ENCODE peak calls at places on chromosome 17, in ten cellular contexts. I is hepatocyte, V is lower leg skin, J is progenitor cell of endocrine pancreas, E is B cell, L is dorsolateral prefrontal cortex, H is mucosa of descending colon, A is MM.1S, C is breast epithelium, W is right atrium auricular region. X is an unnamed sample.

GRCh38 chr17:71413935-71414334 is 706.9 kb upstream of the SOX9 start:
- DNase-seq in I (no peak), V (no peak), J (no peak), E (no peak), L (no peak), H (no peak), A (no peak), C (no peak), W (no peak), X (no peak)

GRCh38 chr17:63189930-63190329 is 223.9 kb downstream of the TANC2 start:
- DNase-seq in I (no peak), V (no peak), J (no peak), E (no peak), L (no peak), H (no peak), A (no peak), C (no peak), W (no peak), X (no peak)

GRCh38 chr17:41223821-41224220 is 2.6 kb upstream of the KRTAP9-2 start:
- DNase-seq in I (no peak), V (no peak), J (no peak), E (no peak), L (no peak), H (no peak), A (no peak), C (no peak), W (no peak), X (no peak)

GRCh38 chr17:50166518-50167181 is 845 bp downstream of the SGCA start:
- DNase-seq in I (no peak), V (no peak), J (no peak), E (no peak), L (no peak), H (no peak), A (no peak), C (no peak), W (no peak), X (no peak)

GRCh38 chr17:8470447-8471047 is 34.9 kb downstream of the NDEL1 start:
- DNase-seq in I (no peak), V (peak), J (no peak), E (no peak), L (peak), H (no peak), A (no peak), C (peak), W (no peak), X (no peak)

GRCh38 chr17:64051153-64051552 is 30.7 kb upstream of the ICAM2 start:
- DNase-seq in I (no peak), V (no peak), J (no peak), E (no peak), L (no peak), H (no peak), A (no peak), C (no peak), W (no peak), X (no peak)

GRCh38 chr17:16954541-16954940 is 17.4 kb downstream of the TNFRSF13B start:
- DNase-seq in I (no peak), V (peak), J (no peak), E (no peak), L (no peak), H (no peak), A (no peak), C (no peak), W (peak), X (no peak)

GRCh38 chr17:48727415-48728175 is 955 bp downstream of the HOXB13 start:
- DNase-seq in I (no peak), V (no peak), J (no peak), E (peak), L (no peak), H (peak), A (no peak), C (no peak), W (no peak), X (no peak)

GRCh38 chr17:72421128-72422092 is 300.6 kb downstream of the SOX9 start:
- DNase-seq in I (peak), V (no peak), J (no peak), E (no peak), L (no peak), H (peak), A (peak), C (peak), W (peak), X (peak)

GRCh38 chr17:17082878-17083277 is 40.6 kb downstream of the MPRIP start:
- DNase-seq in I (no peak), V (peak), J (no peak), E (no peak), L (no peak), H (no peak), A (no peak), C (peak), W (no peak), X (peak)

GRCh38 chr17:60671482-60671881 is 6.2 kb upstream of the BCAS3 start:
- DNase-seq in I (no peak), V (no peak), J (no peak), E (no peak), L (no peak), H (no peak), A (no peak), C (no peak), W (no peak), X (no peak)

GRCh38 chr17:42760652-42761581 is at the start of gene RAMP2:
- DNase-seq in I (peak), V (peak), J (no peak), E (no peak), L (no peak), H (no peak), A (no peak), C (no peak), W (no peak), X (no peak)

GRCh38 chr17:70168979-70169706 is at the start of gene KCNJ2:
- DNase-seq in I (peak), V (peak), J (peak), E (peak), L (peak), H (peak), A (peak), C (peak), W (peak), X (peak)

GRCh38 chr17:55174133-55174532 is 90.6 kb upstream of the HLF start:
- DNase-seq in I (no peak), V (no peak), J (no peak), E (no peak), L (no peak), H (no peak), A (no peak), C (no peak), W (no peak), X (no peak)

GRCh38 chr17:55175788-55176425 is 88.9 kb upstream of the HLF start:
- DNase-seq in I (no peak), V (no peak), J (no peak), E (no peak), L (no peak), H (no peak), A (no peak), C (no peak), W (no peak), X (no peak)

GRCh38 chr17:55172612-55173011 is 92.1 kb upstream of the HLF start:
- DNase-seq in I (no peak), V (no peak), J (no peak), E (no peak), L (no peak), H (no peak), A (peak), C (no peak), W (no peak), X (no peak)

GRCh38 chr17:55177914-55178217 is 86.9 kb upstream of the HLF start:
- DNase-seq in I (no peak), V (no peak), J (no peak), E (no peak), L (no peak), H (no peak), A (no peak), C (no peak), W (no peak), X (no peak)

DNA sequence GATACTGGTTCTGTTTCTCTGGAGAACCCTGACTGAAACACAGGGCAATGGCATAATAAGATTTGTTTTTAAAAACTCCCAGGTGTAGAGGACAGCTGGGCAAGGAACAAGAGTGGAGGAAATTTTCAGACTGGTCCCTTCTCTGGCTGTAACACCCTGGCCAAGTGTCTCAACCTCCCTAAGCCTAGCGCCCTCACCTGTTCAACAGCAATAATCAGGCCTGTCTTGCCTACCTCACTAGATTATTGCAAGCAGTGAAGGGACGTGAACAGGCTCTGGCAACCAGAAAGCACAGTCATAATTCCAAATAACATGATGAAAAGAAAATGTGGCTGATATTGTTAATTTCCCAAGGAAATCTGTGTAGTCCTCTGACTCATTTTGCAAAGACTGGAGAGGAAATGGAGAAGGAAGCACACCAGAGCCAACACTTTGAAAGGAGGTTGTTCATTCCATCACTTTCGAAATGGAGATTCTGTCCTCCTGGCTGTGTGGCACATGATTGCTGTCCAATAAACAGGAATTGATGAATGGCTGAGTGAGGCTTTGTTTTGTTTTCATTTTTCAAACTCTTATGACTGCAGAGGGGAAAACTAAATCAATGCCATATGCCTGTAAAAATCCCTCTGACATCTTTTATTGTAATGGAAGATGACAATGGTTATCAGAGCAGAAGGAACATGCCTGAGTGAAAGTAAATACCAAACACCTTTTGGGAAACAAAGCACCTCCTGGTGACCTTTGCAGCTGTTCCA is 87.4 kb upstream of the HLF start:
- DNase-seq in I (no peak), V (no peak), J (no peak), E (no peak), L (no peak), H (peak), A (no peak), C (no peak), W (no peak), X (no peak)
- TF ChIP-seq CTCF in I (no peak), V (no peak), J (no peak), E (no peak), L (no peak), H (no peak), A (no peak), C (no peak), W (no peak), X (no peak)

GRCh38 chr17:36481829-36482228 is 4.7 kb upstream of the ZNHIT3 start:
- DNase-seq in I (no peak), V (peak), J (no peak), E (no peak), L (no peak), H (no peak), A (no peak), C (no peak), W (no peak), X (no peak)

GRCh38 chr17:36485805-36486203 is 677 bp upstream of the ZNHIT3 start:
- DNase-seq in I (no peak), V (no peak), J (no peak), E (no peak), L (no peak), H (no peak), A (no peak), C (no peak), W (no peak), X (no peak)

GRCh38 chr17:36482611-36483504 is 3.6 kb upstream of the ZNHIT3 start:
- DNase-seq in I (peak), V (peak), J (peak), E (peak), L (peak), H (peak), A (peak), C (peak), W (peak), X (peak)

GRCh38 chr17:36485027-36485426 is 1.5 kb upstream of the ZNHIT3 start:
- DNase-seq in I (peak), V (peak), J (no peak), E (no peak), L (no peak), H (no peak), A (no peak), C (no peak), W (no peak), X (no peak)

DNA sequence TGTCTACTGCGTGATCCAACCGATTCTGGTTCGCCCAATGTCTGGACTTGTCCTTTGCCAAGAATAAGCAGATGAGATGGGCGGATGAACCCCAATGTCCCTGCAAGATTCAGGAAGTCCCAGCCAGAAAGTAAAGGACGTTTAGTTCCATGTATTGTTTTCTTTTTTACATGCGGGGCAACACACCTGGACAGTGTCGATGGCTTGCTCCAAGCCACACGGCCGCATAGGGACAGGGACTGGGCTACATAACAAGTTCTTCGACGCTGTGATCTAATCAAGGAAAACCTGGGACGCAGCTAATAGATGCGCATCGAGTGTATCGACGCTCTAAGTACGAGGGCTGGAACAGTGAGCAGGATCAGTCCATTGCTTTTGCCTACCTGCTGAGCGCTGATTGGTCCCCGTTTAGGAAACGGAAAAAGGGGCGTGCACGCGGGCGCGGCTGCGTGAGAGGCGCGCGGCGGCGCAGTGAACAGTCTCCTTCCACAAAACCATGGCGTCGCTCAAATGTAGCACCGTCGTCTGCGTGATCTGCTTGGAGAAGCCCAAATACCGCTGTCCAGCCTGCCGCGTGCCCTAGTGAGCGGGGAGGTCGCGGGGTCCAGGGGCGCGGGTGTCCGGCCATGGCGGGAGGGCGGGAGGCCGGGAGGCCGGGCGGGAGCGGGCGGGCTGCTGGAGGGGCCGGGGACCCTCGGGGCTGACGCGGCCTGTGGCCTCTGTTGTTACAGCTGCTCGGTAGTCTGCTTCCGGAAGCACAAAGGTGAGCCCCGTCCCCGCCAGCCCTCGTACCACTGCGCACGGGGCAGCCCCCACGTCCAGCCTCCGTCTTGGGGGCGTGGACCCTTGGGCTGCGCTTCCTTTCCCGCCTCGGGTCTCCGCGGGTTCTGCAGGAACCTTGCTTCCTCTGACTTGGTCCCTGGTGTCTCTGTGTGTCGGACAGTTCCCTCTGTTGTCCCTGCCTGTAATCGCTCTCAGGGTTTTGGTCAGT is at the start of gene ZNHIT3:
- DNase-seq in I (peak), V (peak), J (peak), E (peak), L (peak), H (peak), A (peak), C (peak), W (peak), X (peak)
- TF ChIP-seq CTCF in I (no peak), V (no peak), J (no peak), E (no peak), L (peak), H (no peak), A (no peak), C (no peak), W (no peak), X (no peak)

GRCh38 chr17:57363998-57364645 is 107.8 kb downstream of the MSI2 start:
- DNase-seq in I (no peak), V (no peak), J (no peak), E (no peak), L (no peak), H (no peak), A (no peak), C (no peak), W (no peak), X (no peak)

GRCh38 chr17:57365420-57365819 is 109.1 kb downstream of the MSI2 start:
- DNase-seq in I (no peak), V (no peak), J (no peak), E (no peak), L (no peak), H (no peak), A (no peak), C (no peak), W (no peak), X (no peak)

GRCh38 chr17:57368637-57369336 is 112.5 kb downstream of the MSI2 start:
- DNase-seq in I (no peak), V (no peak), J (no peak), E (no peak), L (no peak), H (no peak), A (peak), C (no peak), W (no peak), X (no peak)

GRCh38 chr17:57366177-57366557 is 109.8 kb downstream of the MSI2 start:
- DNase-seq in I (no peak), V (no peak), J (no peak), E (no peak), L (no peak), H (no peak), A (no peak), C (no peak), W (no peak), X (no peak)

DNA sequence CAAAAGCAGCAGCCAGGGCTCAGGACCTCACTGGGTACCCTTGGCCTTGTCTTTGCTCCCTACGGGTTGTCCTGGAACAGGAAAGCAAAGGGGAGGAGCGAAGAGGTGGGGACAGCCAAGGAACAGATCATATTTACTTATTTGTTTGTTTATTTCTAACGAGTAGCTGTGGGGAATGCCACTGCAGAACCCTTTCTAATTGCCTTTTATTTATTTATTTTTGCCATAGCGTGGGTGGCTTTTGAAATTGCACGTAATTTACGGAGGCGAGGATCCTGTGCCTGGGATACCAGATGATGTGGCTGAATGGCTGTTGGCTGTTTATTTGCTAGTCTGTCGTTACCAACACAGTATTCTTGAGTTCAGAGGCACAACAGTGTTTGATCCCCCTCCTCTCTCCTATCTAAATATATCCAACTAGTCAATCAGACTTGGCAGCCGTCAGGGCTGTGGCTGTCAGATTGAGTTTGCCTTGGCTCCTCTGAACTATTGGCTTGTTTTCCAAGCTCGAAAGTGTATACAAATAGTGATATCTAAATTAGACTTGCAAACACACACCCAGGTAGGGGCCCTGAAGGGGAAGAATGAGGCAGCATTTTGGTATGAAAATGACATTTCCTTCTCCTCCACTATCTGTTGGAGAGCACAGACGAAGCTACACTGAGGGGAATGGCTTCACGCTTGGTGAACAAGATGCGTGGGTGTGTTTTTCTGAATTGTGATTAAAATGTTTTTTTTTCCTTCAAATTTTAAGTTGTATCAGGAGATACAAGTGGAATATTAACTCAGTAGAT is 110.4 kb downstream of the MSI2 start:
- DNase-seq in I (peak), V (no peak), J (no peak), E (no peak), L (no peak), H (no peak), A (no peak), C (no peak), W (no peak), X (peak)
- TF ChIP-seq CTCF in I (no peak), V (no peak), J (no peak), E (no peak), L (no peak), H (no peak), A (no peak), C (no peak), W (no peak), X (no peak)

DNA sequence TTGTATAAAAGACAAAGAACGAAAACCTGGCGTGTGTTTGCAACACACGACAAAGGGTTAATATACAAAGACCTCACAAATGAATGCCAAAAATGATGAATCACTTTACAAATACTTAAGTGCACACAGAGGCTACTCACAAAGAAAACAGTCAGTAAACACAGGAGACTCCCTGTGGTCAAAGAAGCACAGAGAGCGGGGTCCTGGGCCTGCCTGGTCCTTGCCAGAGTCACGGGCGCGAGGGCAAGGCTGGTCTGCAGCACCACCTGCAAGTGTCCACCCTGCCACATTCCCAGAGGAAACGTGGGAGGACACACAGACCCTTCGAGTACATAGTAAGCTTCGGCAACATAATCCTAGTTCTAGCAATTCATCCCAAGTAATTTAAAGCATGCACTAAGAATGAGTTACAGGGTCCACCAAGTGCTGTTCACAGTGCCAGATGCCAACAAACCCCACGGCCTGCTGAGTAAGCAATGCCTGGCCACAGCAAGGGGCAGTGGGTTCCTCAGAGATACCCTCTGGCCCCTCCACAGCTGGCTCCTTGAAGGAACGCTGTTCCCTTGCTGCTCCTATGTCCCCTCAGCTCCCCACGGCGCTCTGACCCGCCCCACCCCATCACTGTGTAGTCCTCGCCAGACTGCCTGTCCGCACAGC is 24.6 kb upstream of the FAAP100 start:
- DNase-seq in I (no peak), V (no peak), J (no peak), E (peak), L (no peak), H (no peak), A (no peak), C (no peak), W (no peak), X (no peak)
- TF ChIP-seq CTCF in I (no peak), V (no peak), J (no peak), E (no peak), L (no peak), H (no peak), A (no peak), C (no peak), W (no peak), X (no peak)

GRCh38 chr17:3551189-3551588 is 6.4 kb downstream of the TRPV3 start:
- DNase-seq in I (no peak), V (no peak), J (no peak), E (no peak), L (no peak), H (peak), A (no peak), C (no peak), W (no peak), X (peak)
- TF ChIP-seq CTCF in I (no peak), V (no peak), J (no peak), E (no peak), L (no peak), H (no peak), A (peak), C (no peak), W (no peak), X (no peak)

X was measured in Peyer's patch.